ENCODE peak calls at places on chromosome 5, in ten cellular contexts. X is stimulated activated CD4-positive, alpha-beta T cell treated with anti-CD3 and anti-CD28 coated beads, Interleukin-15, amount 100 ng/mL, for 1 hour; W is CD8-positive, alpha-beta memory T cell; Y is CD8-positive, alpha-beta T cell; S is GDM1; G is stimulated activated CD8-positive, alpha-beta memory T cell treated with anti-CD3 and anti-CD28 coated beads, Interleukin-7, amount 100 ng/mL, for 4 hours; E is HEK293T; O is mesothelial cell of epicardium; I is spleen; Q is PC-9. J is an unnamed sample.

GRCh38 chr5:135708481-135708880 is 126.0 kb upstream of the SLC25A48 start:
- DNase-seq in X (no peak), W (no peak), Y (no peak), S (no peak), G (no peak), E (no peak), O (no peak), I (no peak), Q (no peak), J (no peak)

GRCh38 chr5:4243865-4244264 is 648.2 kb downstream of the IRX1 start:
- DNase-seq in X (no peak), W (no peak), Y (no peak), S (no peak), G (no peak), E (no peak), O (no peak), I (no peak), Q (no peak), J (no peak)

GRCh38 chr5:16693879-16694278 is 77.1 kb upstream of the RETREG1 start:
- DNase-seq in X (no peak), W (no peak), Y (no peak), S (no peak), G (no peak), E (no peak), O (no peak), I (no peak), Q (no peak), J (no peak)

GRCh38 chr5:157915638-157916037 is 56.7 kb upstream of the CLINT1 start:
- DNase-seq in X (no peak), W (no peak), Y (no peak), S (no peak), G (no peak), E (no peak), O (no peak), I (peak), Q (no peak), J (peak)

GRCh38 chr5:78025540-78025939 is 249.4 kb upstream of the TBCA start:
- DNase-seq in X (no peak), W (no peak), Y (no peak), S (no peak), G (no peak), E (no peak), O (no peak), I (no peak), Q (no peak), J (no peak)

GRCh38 chr5:128212206-128212788 is 128.7 kb downstream of the SLC12A2 start:
- DNase-seq in X (no peak), W (no peak), Y (no peak), S (no peak), G (no peak), E (no peak), O (no peak), I (no peak), Q (no peak), J (no peak)

GRCh38 chr5:177332896-177333260 is 18.6 kb downstream of the LMAN2 start:
- DNase-seq in X (no peak), W (no peak), Y (no peak), S (no peak), G (no peak), E (no peak), O (no peak), I (peak), Q (no peak), J (no peak)

GRCh38 chr5:143775258-143775657 is 36.7 kb upstream of the HMHB1 start:
- DNase-seq in X (no peak), W (no peak), Y (no peak), S (no peak), G (no peak), E (no peak), O (no peak), I (no peak), Q (no peak), J (no peak)

GRCh38 chr5:76270214-76270613 is 132.9 kb upstream of the IQGAP2 start:
- DNase-seq in X (no peak), W (no peak), Y (no peak), S (no peak), G (no peak), E (no peak), O (no peak), I (no peak), Q (no peak), J (no peak)

J was measured in NCI-H2029.